ENCODE peak calls at places on chromosome 10, in five cellular contexts. Y is adrenal gland, A is H9, H is colonic mucosa, K is HepG2. T is an unnamed sample.

GRCh38 chr10:101310528-101311439 is 43.2 kb upstream of the BTRC start:
- DNase-seq in H (no peak), Y (peak; percentile 65), A (peak; percentile 77), K (no peak), T (no peak)

GRCh38 chr10:125016611-125017202 is 74.8 kb downstream of the ZRANB1 start:
- DNase-seq in H (no peak), Y (no peak), K (no peak), A (no peak), T (no peak)

GRCh38 chr10:58475322-58476277 is 37.1 kb upstream of the BICC1 start:
- DNase-seq in K (no peak), A (no peak), Y (no peak), H (no peak), T (no peak)

GRCh38 chr10:32347363-32347735 is 391 bp upstream of the EPC1 start:
- DNase-seq in Y (no peak), K (no peak), A (peak; percentile 63), H (no peak), T (no peak)

GRCh38 chr10:90780488-90780887 is 77.4 kb downstream of the HTR7 start:
- DNase-seq in K (no peak), Y (no peak), H (no peak), A (no peak), T (no peak)

GRCh38 chr10:73553316-73553715 is 37.8 kb downstream of the USP54 start:
- DNase-seq in Y (no peak), K (peak; percentile 20), A (no peak), H (no peak), T (no peak)

GRCh38 chr10:108911814-108912541 is 1011.3 kb downstream of the XPNPEP1 start:
- DNase-seq in A (peak; percentile 95), K (peak; percentile 3), Y (peak; percentile 61), H (peak; percentile 62), T (peak; percentile 34)

GRCh38 chr10:79410315-79411094 is 34.9 kb downstream of the ZCCHC24 start:
- DNase-seq in Y (no peak), H (no peak), A (no peak), K (no peak), T (no peak)

GRCh38 chr10:47054936-47055335 is 143.7 kb downstream of the PTPN20 start:
- DNase-seq in A (no peak), H (no peak), Y (no peak), K (no peak), T (no peak)

GRCh38 chr10:30476511-30476910 is 42.5 kb downstream of the MAP3K8 start:
- DNase-seq in K (no peak), Y (no peak), A (no peak), H (no peak), T (no peak)

GRCh38 chr10:97210576-97210975 is 24.8 kb upstream of the SLIT1 start:
- DNase-seq in H (peak; percentile 70), K (peak; percentile 61), A (peak; percentile 83), Y (peak; percentile 92), T (peak; percentile 68)

GRCh38 chr10:19546224-19546623 is 270.0 kb upstream of the PLXDC2 start:
- DNase-seq in K (no peak), H (no peak), A (no peak), Y (no peak), T (no peak)

GRCh38 chr10:30863516-30864210 is 168.0 kb downstream of the ZNF438 start:
- DNase-seq in Y (no peak), K (no peak), H (no peak), A (no peak), T (no peak)

GRCh38 chr10:103493911-103494877 is 689 bp downstream of the NEURL1 start:
- DNase-seq in Y (no peak), A (no peak), H (no peak), K (no peak), T (peak; percentile 32)

GRCh38 chr10:24575462-24576002 is 148.2 kb downstream of the ARHGAP21 start:
- DNase-seq in K (no peak), H (no peak), Y (no peak), A (no peak), T (no peak)

DNA sequence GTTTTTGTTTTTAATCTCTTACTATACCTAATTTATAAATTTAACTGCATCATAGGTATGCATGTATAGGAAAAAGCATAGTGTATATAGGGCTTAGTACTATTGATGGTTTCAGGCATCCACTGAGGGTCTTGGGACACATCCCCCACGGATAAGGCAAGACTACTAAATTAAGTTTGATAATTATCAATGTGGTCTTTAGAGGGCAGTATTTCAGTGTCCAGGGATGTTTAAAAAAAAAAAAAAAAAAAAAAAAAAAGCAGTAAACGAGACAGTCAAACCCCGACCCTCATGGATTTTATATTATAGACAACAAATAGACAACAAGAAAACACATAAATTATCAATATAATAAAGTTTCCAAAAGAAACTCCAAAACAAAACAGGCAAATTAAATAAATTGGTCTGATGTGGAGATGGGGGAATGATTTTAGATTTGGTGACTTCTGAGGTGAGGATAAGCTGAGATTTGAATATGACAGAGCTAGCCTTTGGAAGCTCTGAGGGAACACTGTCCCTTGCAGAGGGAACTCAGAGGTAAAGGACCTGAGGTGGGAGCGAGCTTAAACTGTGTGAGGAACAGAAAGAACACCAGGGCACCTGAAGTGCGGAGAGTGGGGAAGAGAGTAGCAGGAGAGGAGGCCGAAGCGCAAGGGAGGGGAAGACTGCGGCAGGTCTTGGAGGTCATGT is 14.8 kb downstream of the ACSM6 start:
- DNase-seq in H (no peak), A (peak; percentile 42), K (no peak), Y (no peak), T (no peak)
- TF ChIP-seq CTCF in H (peak; percentile 17), A (peak; percentile 57), K (no peak), Y (no peak), T (peak; percentile 37)

GRCh38 chr10:70655316-70655715 is 17.0 kb upstream of the ADAMTS14 start:
- DNase-seq in A (peak; percentile 8), Y (no peak), H (no peak), K (no peak), T (no peak)
- H3K9me3 ChIP-seq in A (peaks cover 29% of the 10 kb centered on the region), Y (no peaks in the 10 kb centered on the region), H (no peaks in the 10 kb centered on the region), K (peaks cover 8% of the 10 kb centered on the region), T (peaks cover 20% of the 10 kb centered on the region)

GRCh38 chr10:104648421-104648820 is 7.3 kb downstream of the SORCS3 start:
- DNase-seq in Y (no peak), K (no peak), H (no peak), A (no peak), T (no peak)

DNA sequence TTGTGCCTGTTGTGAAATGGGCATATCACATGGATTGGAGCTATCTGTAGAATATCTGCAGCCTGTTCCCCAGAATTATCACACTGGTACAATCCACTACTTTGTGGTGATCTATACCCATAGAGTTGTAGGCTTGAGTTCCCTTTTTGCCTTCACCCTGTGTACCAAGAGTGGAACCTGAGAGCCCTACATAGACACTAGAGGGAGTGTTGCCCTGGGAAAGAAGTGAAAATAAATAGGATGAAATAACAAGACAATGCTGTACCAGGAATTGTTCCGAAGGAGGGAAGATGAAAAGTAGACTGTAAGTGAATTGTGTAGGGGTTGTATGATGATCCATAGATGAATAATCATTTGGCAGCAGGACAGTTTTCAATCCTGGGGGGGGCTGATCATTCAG is 9.0 kb downstream of the SORCS3 start:
- DNase-seq in K (no peak), H (no peak), A (no peak), Y (no peak), T (no peak)
- TF ChIP-seq CTCF in K (no peak), H (no peak), A (peak; percentile 62), Y (no peak), T (peak; percentile 56)

DNA sequence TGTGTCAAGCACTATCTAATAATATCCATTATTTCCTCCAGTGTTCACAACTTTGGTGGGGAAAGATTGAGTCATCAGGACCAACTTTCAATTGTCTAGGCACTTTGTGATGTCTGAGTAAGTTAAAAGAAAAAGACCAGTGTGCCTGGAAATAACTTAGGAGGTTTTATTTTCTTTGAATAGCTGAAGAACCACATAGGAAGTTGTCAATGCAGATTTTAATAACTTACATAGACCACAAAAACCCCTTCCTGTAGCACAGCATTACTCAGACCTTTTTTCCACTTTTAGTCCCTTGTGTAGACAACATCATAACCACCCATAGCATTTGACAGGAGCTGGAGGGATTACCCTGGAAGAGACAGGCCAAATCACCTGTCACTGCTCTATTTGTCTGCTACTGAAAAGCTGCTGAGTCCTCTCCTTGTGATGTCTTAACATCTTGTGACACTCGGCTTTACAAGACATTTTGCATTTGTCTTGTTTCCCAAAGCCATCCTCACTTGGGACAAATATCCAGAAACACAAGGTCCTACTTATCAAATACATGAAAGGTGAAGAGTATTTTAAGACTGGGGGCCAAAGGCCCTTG is 241.5 kb upstream of the PTER start:
- DNase-seq in K (no peak), H (no peak), A (no peak), Y (no peak), T (no peak)
- H3K9me3 ChIP-seq in K (no peaks in the 10 kb centered on the region), H (no peaks in the 10 kb centered on the region), A (no peaks in the 10 kb centered on the region), Y (no peaks in the 10 kb centered on the region), T (no peaks in the 10 kb centered on the region)

DNA sequence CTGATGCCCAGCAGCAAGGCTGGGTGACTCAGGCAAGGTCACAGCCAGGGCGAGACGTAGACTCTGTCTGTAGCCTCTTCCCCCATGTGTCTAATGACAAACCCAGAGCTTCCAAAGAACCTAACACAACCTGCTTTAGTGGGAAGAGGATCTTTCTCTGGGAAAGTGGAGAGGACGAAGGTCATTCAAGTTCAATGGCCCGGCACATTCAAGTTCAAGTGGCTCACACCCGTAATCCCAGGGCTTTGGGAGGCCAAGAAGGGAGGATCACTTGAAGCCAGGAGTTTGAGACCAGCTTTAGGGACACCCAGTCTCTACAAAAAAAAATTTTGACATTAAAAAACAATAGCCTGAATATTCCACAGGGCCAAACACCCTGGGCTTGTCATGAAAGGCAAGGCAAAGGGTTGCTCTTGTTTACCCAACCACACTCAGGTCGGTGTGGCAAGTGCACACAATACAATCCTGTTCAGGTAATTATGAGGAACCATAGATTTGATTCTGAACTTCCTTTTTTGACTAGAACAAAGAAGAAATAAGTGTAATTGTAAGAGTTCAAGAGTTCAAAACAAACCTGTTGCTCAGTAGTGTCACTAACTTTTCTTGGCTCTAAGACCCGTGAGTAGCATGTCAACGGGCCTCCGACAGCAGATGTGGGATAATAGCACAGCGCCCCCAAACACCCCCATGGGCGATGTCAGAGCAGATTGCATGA is 53.9 kb upstream of the KLF6 start:
- DNase-seq in H (no peak), A (no peak), K (no peak), Y (no peak), T (no peak)
- TF ChIP-seq CTCF in H (no peak), A (no peak), K (no peak), Y (no peak), T (no peak)

GRCh38 chr10:21826725-21827124 is 176.8 kb downstream of the DNAJC1 start:
- DNase-seq in K (no peak), H (no peak), Y (no peak), A (no peak), T (no peak)

GRCh38 chr10:21827308-21827707 is 176.2 kb downstream of the DNAJC1 start:
- DNase-seq in K (no peak), H (no peak), Y (no peak), A (no peak), T (no peak)

GRCh38 chr10:21832751-21833150 is 170.8 kb downstream of the DNAJC1 start:
- DNase-seq in K (no peak), Y (no peak), H (no peak), A (no peak), T (no peak)

GRCh38 chr10:21830037-21830436 is 173.5 kb downstream of the DNAJC1 start:
- DNase-seq in A (no peak), H (no peak), Y (no peak), K (no peak), T (no peak)

GRCh38 chr10:21831986-21832735 is 171.4 kb downstream of the DNAJC1 start:
- DNase-seq in H (no peak), K (no peak), Y (no peak), A (no peak), T (no peak)
- H3K9me3 ChIP-seq in H (peaks cover 6% of the 10 kb centered on the region), K (peaks cover 37% of the 10 kb centered on the region), Y (peaks cover 14% of the 10 kb centered on the region), A (peaks cover 28% of the 10 kb centered on the region), T (peaks cover 45% of the 10 kb centered on the region)

T was measured in Caco-2.